ENCODE peak calls at places on chromosomes 3 and 15, in ten cellular contexts. A, P, F, L, O, X, S, G, Y and Q are unnamed samples.

GRCh38 chr15:85408270-85408746 is 27.9 kb downstream of the AKAP13 start:
- DNase-seq in A (no peak), P (peak), F (no peak), L (peak), O (no peak), X (no peak), S (no peak), G (peak), Y (no peak), Q (no peak)

GRCh38 chr15:63040954-63041353 is 1.6 kb upstream of the TPM1 start:
- DNase-seq in A (no peak), P (no peak), F (no peak), L (no peak), O (no peak), X (no peak), S (no peak), G (no peak), Y (no peak), Q (no peak)

GRCh38 chr3:42541079-42541478 is 38.6 kb downstream of the VIPR1 start:
- DNase-seq in A (no peak), P (no peak), F (no peak), L (no peak), O (no peak), X (no peak), S (peak), G (no peak), Y (no peak), Q (no peak)

GRCh38 chr3:69288161-69288895 is 97.6 kb downstream of the FRMD4B start:
- DNase-seq in A (no peak), P (no peak), F (peak), L (peak), O (no peak), X (no peak), S (no peak), G (no peak), Y (peak), Q (peak)

GRCh38 chr15:58302832-58303231 is 129.0 kb upstream of the LIPC start:
- DNase-seq in A (no peak), P (no peak), F (no peak), L (no peak), O (no peak), X (no peak), S (no peak), G (no peak), Y (no peak), Q (no peak)

GRCh38 chr15:52496776-52497470 is 31.8 kb downstream of the MYO5A start:
- DNase-seq in A (no peak), P (no peak), F (no peak), L (peak), O (no peak), X (no peak), S (no peak), G (no peak), Y (no peak), Q (no peak)

GRCh38 chr3:156433910-156434309 is 121.0 kb downstream of the SSR3 start:
- DNase-seq in A (no peak), P (no peak), F (no peak), L (no peak), O (no peak), X (no peak), S (no peak), G (no peak), Y (no peak), Q (no peak)

GRCh38 chr3:177905895-177906511 is 630.2 kb upstream of the KCNMB2 start:
- DNase-seq in A (no peak), P (no peak), F (no peak), L (no peak), O (peak), X (peak), S (no peak), G (no peak), Y (no peak), Q (no peak)

GRCh38 chr3:58231666-58232065 is 5.9 kb upstream of the ABHD6 start:
- DNase-seq in A (no peak), P (no peak), F (no peak), L (no peak), O (no peak), X (no peak), S (no peak), G (no peak), Y (no peak), Q (no peak)

GRCh38 chr3:71488391-71488809 is 95.1 kb downstream of the FOXP1 start:
- DNase-seq in A (no peak), P (no peak), F (peak), L (peak), O (no peak), X (no peak), S (no peak), G (no peak), Y (no peak), Q (no peak)

GRCh38 chr3:187919018-187919417 is 173.8 kb upstream of the BCL6 start:
- DNase-seq in A (no peak), P (peak), F (no peak), L (peak), O (no peak), X (no peak), S (no peak), G (no peak), Y (peak), Q (no peak)

GRCh38 chr3:114144909-114145688 is 33.8 kb downstream of the DRD3 start:
- DNase-seq in A (peak), P (no peak), F (peak), L (peak), O (peak), X (peak), S (no peak), G (peak), Y (no peak), Q (no peak)

GRCh38 chr3:122060044-122060694 is 5.0 kb downstream of the CD86 start:
- DNase-seq in A (no peak), P (no peak), F (no peak), L (no peak), O (no peak), X (no peak), S (no peak), G (no peak), Y (no peak), Q (no peak)

GRCh38 chr3:184524981-184525336 is 36.6 kb upstream of the EPHB3 start:
- DNase-seq in A (no peak), P (peak), F (no peak), L (peak), O (no peak), X (no peak), S (no peak), G (no peak), Y (no peak), Q (no peak)